ENCODE peak calls at places on chromosomes 4 and X, in eight cellular contexts. D, C, H, R, A, T, W and E are unnamed samples.

GRCh38 chr4:86508436-86508835 is 85.7 kb upstream of the PTPN13 start:
- DNase-seq in D (no peak), R (peak), A (peak), H (no peak), T (peak), W (no peak), C (peak), E (peak)

GRCh38 chrX:155148724-155149537 is 67.3 kb upstream of the VBP1 start:
- DNase-seq in C (peak), A (peak), H (no peak), T (no peak), D (no peak), W (peak), R (no peak), E (peak)

GRCh38 chrX:31233941-31234496 is 162.2 kb upstream of the FTHL17 start:
- DNase-seq in T (no peak), R (no peak), D (no peak), H (no peak), C (no peak), W (no peak), A (no peak), E (no peak)

GRCh38 chr4:23305026-23305425 is 584.8 kb downstream of the PPARGC1A start:
- DNase-seq in T (peak), W (no peak), D (no peak), R (peak), H (no peak), A (no peak), C (no peak), E (peak)

GRCh38 chrX:40172169-40172979 is 74.6 kb upstream of the BCOR start:
- DNase-seq in D (peak), W (no peak), H (peak), C (peak), T (no peak), A (peak), R (no peak), E (peak)

GRCh38 chr4:68388347-68388746 is 38.5 kb upstream of the YTHDC1 start:
- DNase-seq in T (no peak), W (no peak), C (no peak), D (no peak), A (no peak), R (no peak), H (no peak), E (no peak)

GRCh38 chr4:142550955-142551354 is 295.1 kb downstream of the INPP4B start:
- DNase-seq in A (no peak), T (no peak), W (no peak), D (no peak), R (peak), C (no peak), H (no peak), E (peak)

GRCh38 chrX:137748827-137749226 is 182.9 kb downstream of the ZIC3 start:
- DNase-seq in D (no peak), C (no peak), H (no peak), W (no peak), R (no peak), A (no peak), T (no peak), E (no peak)

GRCh38 chr4:180827610-180828009 is 1415.6 kb upstream of the TENM3 start:
- DNase-seq in R (peak), W (no peak), C (peak), T (peak), H (no peak), A (no peak), D (no peak), E (peak)

GRCh38 chr4:86506591-86506990 is 87.5 kb upstream of the PTPN13 start:
- DNase-seq in D (no peak), R (no peak), C (no peak), T (no peak), A (no peak), W (no peak), H (no peak), E (no peak)

GRCh38 chr4:134727696-134728095 is 526.1 kb upstream of the PABPC4L start:
- DNase-seq in H (no peak), R (no peak), W (no peak), C (no peak), T (no peak), A (no peak), D (no peak), E (no peak)

GRCh38 chrX:123764967-123765871 is 32.4 kb upstream of the THOC2 start:
- DNase-seq in W (peak), R (peak), A (peak), T (peak), D (peak), H (peak), C (peak), E (peak)

GRCh38 chr4:122758033-122758432 is 25.5 kb downstream of the BBS12 start:
- DNase-seq in W (peak), A (peak), R (peak), D (no peak), T (peak), H (no peak), C (peak), E (peak)